ENCODE peak calls at places on chromosomes 16 and 17, in eight cellular contexts. G is suprapubic skin, O is SJCRH30, B is fibroblast of lung, R is upper lobe of right lung, K is mucosa of descending colon, T is Karpas-422, L is heart left ventricle. M is an unnamed sample.

GRCh38 chr17:53058031-53058430 is 764.7 kb upstream of the KIF2B start:
- DNase-seq in G (no peak), O (peak; percentile 77), B (no peak), R (no peak), K (no peak), T (no peak), L (no peak), M (no peak)

GRCh38 chr17:45668316-45668715 is 115.8 kb upstream of the CRHR1 start:
- DNase-seq in G (no peak), O (no peak), B (no peak), R (no peak), K (no peak), T (no peak), L (no peak), M (no peak)

GRCh38 chr16:70706948-70707465 is 21.2 kb upstream of the MTSS2 start:
- DNase-seq in G (no peak), O (no peak), B (peak; percentile 67), R (no peak), K (no peak), T (no peak), L (no peak), M (peak; percentile 52)

GRCh38 chr17:42221886-42222745 is 27.8 kb upstream of the GHDC start:
- DNase-seq in G (no peak), O (peak; percentile 39), B (peak; percentile 32), R (no peak), K (no peak), T (peak; percentile 87), L (no peak), M (no peak)

GRCh38 chr17:59238904-59239303 is 18.6 kb downstream of the GDPD1 start:
- DNase-seq in G (no peak), O (no peak), B (no peak), R (no peak), K (no peak), T (no peak), L (no peak), M (no peak)

GRCh38 chr17:869067-869466 is 86.9 kb downstream of the MRM3 start:
- DNase-seq in G (no peak), O (no peak), B (peak; percentile 65), R (no peak), K (no peak), T (no peak), L (peak; percentile 76), M (peak; percentile 82)

GRCh38 chr16:3945751-3946603 is 65.5 kb upstream of the CREBBP start:
- DNase-seq in G (peak; percentile 68), O (peak; percentile 97), B (peak; percentile 98), R (peak; percentile 77), K (no peak), T (no peak), L (peak; percentile 54), M (no peak)

GRCh38 chr17:66549312-66549705 is 246.9 kb downstream of the PRKCA start:
- DNase-seq in G (no peak), O (no peak), B (peak; percentile 88), R (no peak), K (no peak), T (no peak), L (no peak), M (no peak)

GRCh38 chr17:74453665-74454196 is 12.7 kb upstream of the CD300A start:
- DNase-seq in G (no peak), O (no peak), B (no peak), R (no peak), K (peak; percentile 94), T (no peak), L (no peak), M (no peak)

GRCh38 chr17:29622337-29623282 is at the start of gene CORO6:
- DNase-seq in G (no peak), O (peak; percentile 83), B (peak; percentile 30), R (peak; percentile 75), K (peak; percentile 60), T (no peak), L (peak; percentile 81), M (peak; percentile 88)

GRCh38 chr16:79093554-79093967 is 507.0 kb downstream of the MAF start:
- DNase-seq in G (no peak), O (no peak), B (no peak), R (peak; percentile 68), K (peak; percentile 52), T (no peak), L (no peak), M (peak; percentile 57)

GRCh38 chr17:66459811-66460270 is 157.4 kb downstream of the PRKCA start:
- DNase-seq in G (no peak), O (peak; percentile 55), B (peak; percentile 99), R (no peak), K (no peak), T (no peak), L (peak; percentile 63), M (no peak)

GRCh38 chr17:44591223-44591622 is 33.9 kb downstream of the FZD2 start:
- DNase-seq in G (no peak), O (no peak), B (no peak), R (no peak), K (no peak), T (no peak), L (no peak), M (no peak)

GRCh38 chr16:13148836-13149235 is 247.4 kb downstream of the SHISA9 start:
- DNase-seq in G (no peak), O (peak; percentile 13), B (no peak), R (no peak), K (no peak), T (no peak), L (no peak), M (no peak)

GRCh38 chr16:647173-647902 is 1.8 kb upstream of the WDR90 start:
- DNase-seq in G (no peak), O (no peak), B (no peak), R (no peak), K (no peak), T (peak; percentile 68), L (no peak), M (no peak)

GRCh38 chr16:648071-648785 is 937 bp upstream of the WDR90 start:
- DNase-seq in G (no peak), O (no peak), B (no peak), R (peak; percentile 88), K (peak; percentile 90), T (peak; percentile 86), L (no peak), M (no peak)

GRCh38 chr16:651844-652243 is 2.7 kb downstream of the WDR90 start:
- DNase-seq in G (no peak), O (no peak), B (no peak), R (no peak), K (no peak), T (no peak), L (no peak), M (no peak)

GRCh38 chr16:648786-649589 is at the start of gene WDR90:
- DNase-seq in G (peak; percentile 97), O (peak; percentile 89), B (peak; percentile 89), R (peak; percentile 98), K (peak; percentile 97), T (peak; percentile 98), L (peak; percentile 96), M (peak; percentile 98)

GRCh38 chr16:649646-650045 is 481 bp downstream of the WDR90 start:
- DNase-seq in G (no peak), O (no peak), B (no peak), R (no peak), K (no peak), T (peak; percentile 71), L (no peak), M (no peak)
- H3K4me1 ChIP-seq in G (peaks cover 51% of the 10 kb centered on the region), O (no peaks in the 10 kb centered on the region), B (peaks cover 7% of the 10 kb centered on the region), R (peaks cover 31% of the 10 kb centered on the region), K (peaks cover 43% of the 10 kb centered on the region), T (peaks cover 56% of the 10 kb centered on the region), L (peaks cover 25% of the 10 kb centered on the region), M (peaks cover 3% of the 10 kb centered on the region)

DNA sequence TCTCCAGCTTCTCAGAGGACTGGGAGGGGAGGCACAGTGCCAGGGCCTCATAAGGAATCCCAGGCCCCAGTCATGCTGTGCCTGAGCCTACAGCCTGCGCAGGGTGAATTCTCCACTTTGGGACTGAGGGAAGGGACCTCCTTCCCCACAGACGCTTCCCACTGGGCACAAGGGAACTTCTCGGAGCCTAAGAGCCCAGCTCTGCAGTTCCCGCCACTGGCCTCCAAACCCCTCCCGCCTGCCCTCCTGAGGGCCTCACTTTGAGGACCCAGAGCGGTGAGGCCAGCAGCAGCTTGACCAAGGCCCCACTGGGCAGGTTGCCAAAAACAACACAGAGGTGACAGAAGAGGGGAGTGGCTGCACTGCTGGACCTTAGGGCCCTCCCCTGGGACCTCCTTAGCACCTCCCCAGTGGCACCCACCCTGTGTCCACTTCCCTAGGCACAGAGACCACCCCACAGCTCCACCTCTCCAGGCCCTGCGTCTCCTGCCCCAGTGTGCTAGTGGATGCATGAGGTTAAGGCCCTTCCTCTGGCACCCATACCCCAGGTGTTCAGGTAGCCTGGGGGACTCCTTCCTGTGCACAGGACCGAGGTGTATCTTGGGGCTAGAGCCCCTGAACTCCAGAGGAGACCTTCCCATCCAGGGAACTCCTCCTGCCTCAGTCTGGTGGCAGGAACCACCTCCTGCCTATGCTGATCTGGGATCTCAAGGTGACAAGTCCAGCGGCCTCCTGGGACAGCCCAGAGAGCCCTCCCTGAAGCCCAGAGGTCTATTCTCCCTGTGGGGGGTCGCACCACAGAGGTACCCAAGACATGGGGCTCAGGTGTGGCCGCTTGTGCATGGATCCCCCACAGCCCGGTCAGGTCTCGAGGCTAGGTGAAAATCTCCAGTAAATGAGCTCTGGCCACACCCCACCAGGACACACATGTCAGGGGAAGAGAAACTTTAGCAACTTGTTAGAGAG is 3.4 kb downstream of the CASKIN2 start:
- DNase-seq in G (no peak), O (peak; percentile 55), B (no peak), R (peak; percentile 85), K (no peak), T (no peak), L (peak; percentile 79), M (peak; percentile 83)
- H3K4me3 ChIP-seq in G (peak overlapping the region; percentile 79), O (no peak overlapping the region), B (no peak overlapping the region), R (peak overlapping the region; percentile 87), K (no peak overlapping the region), T (no peak overlapping the region), L (peak overlapping the region; percentile 16), M (no peak overlapping the region)

GRCh38 chr16:35750701-35751104 is 2291.3 kb downstream of the TP53TG3F start:
- DNase-seq in G (peak; percentile 67), O (no peak), B (no peak), R (no peak), K (peak; percentile 14), T (no peak), L (no peak), M (no peak)
- H3K9me3 ChIP-seq in G (peaks cover 17% of the 10 kb centered on the region), O (no peaks in the 10 kb centered on the region), B (no peaks in the 10 kb centered on the region), R (no peaks in the 10 kb centered on the region), K (peaks cover 97% of the 10 kb centered on the region), T (peaks cover 15% of the 10 kb centered on the region), L (no peaks in the 10 kb centered on the region), M (no peaks in the 10 kb centered on the region)

DNA sequence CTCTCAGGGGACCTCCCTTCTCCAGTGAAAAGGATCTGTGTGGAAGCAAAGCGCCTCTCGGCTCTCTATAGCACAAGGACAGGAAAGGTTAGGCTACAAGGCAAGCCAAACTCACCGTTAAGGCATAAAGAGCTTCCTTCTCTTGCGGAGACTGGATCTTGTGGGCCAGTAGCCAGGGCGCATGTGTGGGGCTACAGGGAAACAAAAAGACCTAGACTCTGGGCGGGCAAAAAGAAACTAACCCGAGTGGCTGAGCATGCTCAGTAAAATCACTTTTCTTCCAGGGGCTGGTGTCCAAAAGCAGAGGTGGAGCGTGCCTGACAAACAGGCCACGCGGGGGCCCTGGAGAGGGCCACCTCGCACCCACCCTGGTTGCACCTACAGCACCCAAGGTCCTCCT is 16.1 kb downstream of the GGA2 start:
- DNase-seq in G (no peak), O (no peak), B (no peak), R (peak; percentile 71), K (no peak), T (no peak), L (no peak), M (no peak)
- H3K4me1 ChIP-seq in G (peaks cover 51% of the 10 kb centered on the region), O (no peaks in the 10 kb centered on the region), B (no peaks in the 10 kb centered on the region), R (peaks cover 31% of the 10 kb centered on the region), K (no peaks in the 10 kb centered on the region), T (peaks cover 3% of the 10 kb centered on the region), L (peaks cover 7% of the 10 kb centered on the region), M (peaks cover 5% of the 10 kb centered on the region)